ENCODE peak calls at places on chromosomes 11 and 22, in ten cellular contexts. S is omental fat pad; Q is stimulated activated CD4-positive, alpha-beta T cell treated with anti-CD3 and anti-CD28 coated beads, Interleukin-4, amount 100 ng/mL, for 24 hours; Y is amniotic stem cell; E is ovary; H is CD14-positive monocyte; N is iPS DF 19.7; X is pancreas; G is hippocampal formation; J is body of pancreas. K is an unnamed sample.
A peak's percentile ranks its signal among the peaks of the same experiment; 100 is the strongest.

GRCh38 chr11:134951305-134951700 is 539.3 kb upstream of the B3GAT1 start:
- DNase-seq in S (no peak), Q (no peak), Y (peak; percentile 49), E (no peak), H (no peak), N (no peak), X (no peak), G (no peak), J (no peak), K (no peak)

GRCh38 chr11:12961615-12962014 is 47.5 kb upstream of the RASSF10 start:
- DNase-seq in S (no peak), Q (no peak), Y (no peak), E (no peak), H (no peak), N (no peak), X (no peak), G (no peak), J (no peak), K (no peak)

GRCh38 chr11:114211444-114212122 is 84.6 kb upstream of the NNMT start:
- DNase-seq in S (no peak), Q (no peak), Y (no peak), E (no peak), H (no peak), N (no peak), X (no peak), G (no peak), J (no peak), K (no peak)

GRCh38 chr11:129888451-129888850 is 6.9 kb downstream of the NFRKB start:
- DNase-seq in S (no peak), Q (no peak), Y (no peak), E (no peak), H (no peak), N (no peak), X (no peak), G (no peak), J (no peak), K (no peak)

GRCh38 chr11:107789767-107790166 is 68.8 kb downstream of the SLC35F2 start:
- DNase-seq in S (no peak), Q (no peak), Y (no peak), E (no peak), H (no peak), N (no peak), X (no peak), G (no peak), J (no peak), K (no peak)

GRCh38 chr22:25451480-25452114 is 112.9 kb upstream of the GRK3 start:
- DNase-seq in S (no peak), Q (no peak), Y (no peak), E (no peak), H (no peak), N (no peak), X (no peak), G (no peak), J (no peak), K (no peak)

GRCh38 chr11:66007201-66007634 is 4.6 kb upstream of the CST6 start:
- DNase-seq in S (no peak), Q (no peak), Y (no peak), E (no peak), H (no peak), N (no peak), X (no peak), G (no peak), J (no peak), K (no peak)

GRCh38 chr11:76162336-76163288 is 43.7 kb downstream of the WNT11 start:
- DNase-seq in S (no peak), Q (no peak), Y (no peak), E (no peak), H (no peak), N (no peak), X (no peak), G (no peak), J (no peak), K (no peak)

GRCh38 chr11:61011950-61012830 is 40.7 kb downstream of the CD6 start:
- DNase-seq in S (no peak), Q (no peak), Y (no peak), E (no peak), H (peak; percentile 59), N (no peak), X (no peak), G (peak; percentile 24), J (no peak), K (no peak)

GRCh38 chr11:96185220-96185768 is 157.7 kb downstream of the MAML2 start:
- DNase-seq in S (no peak), Q (no peak), Y (no peak), E (no peak), H (no peak), N (no peak), X (no peak), G (no peak), J (no peak), K (no peak)

GRCh38 chr11:19651654-19652053 is 61.0 kb upstream of the NAV2 start:
- DNase-seq in S (no peak), Q (no peak), Y (no peak), E (no peak), H (no peak), N (no peak), X (no peak), G (no peak), J (no peak), K (no peak)

GRCh38 chr11:94968334-94968958 is 4.9 kb downstream of the CWC15 start:
- DNase-seq in S (no peak), Q (no peak), Y (no peak), E (no peak), H (no peak), N (no peak), X (no peak), G (no peak), J (no peak), K (no peak)

GRCh38 chr11:133894956-133895549 is 49.7 kb upstream of the SPATA19 start:
- DNase-seq in S (no peak), Q (no peak), Y (no peak), E (no peak), H (no peak), N (no peak), X (no peak), G (no peak), J (no peak), K (no peak)

GRCh38 chr11:120182790-120183491 is 27.9 kb upstream of the OAF start:
- DNase-seq in S (peak; percentile 22), Q (no peak), Y (no peak), E (no peak), H (no peak), N (no peak), X (peak; percentile 69), G (peak; percentile 39), J (peak; percentile 77), K (no peak)

GRCh38 chr11:80379620-80380278 is 938.9 kb upstream of the TENM4 start:
- DNase-seq in S (no peak), Q (no peak), Y (no peak), E (no peak), H (no peak), N (no peak), X (no peak), G (no peak), J (no peak), K (no peak)

GRCh38 chr22:28139993-28140392 is 220.9 kb upstream of the PITPNB start:
- DNase-seq in S (no peak), Q (no peak), Y (peak; percentile 71), E (no peak), H (no peak), N (no peak), X (no peak), G (no peak), J (no peak), K (no peak)

GRCh38 chr11:60978546-60979380 is 7.3 kb downstream of the CD6 start:
- DNase-seq in S (no peak), Q (peak; percentile 81), Y (no peak), E (no peak), H (no peak), N (no peak), X (no peak), G (no peak), J (no peak), K (no peak)

GRCh38 chr22:39623603-39624500 is 53.3 kb downstream of the CACNA1I start:
- DNase-seq in S (no peak), Q (no peak), Y (no peak), E (no peak), H (no peak), N (no peak), X (no peak), G (no peak), J (no peak), K (no peak)

GRCh38 chr11:117915219-117915618 is 14.0 kb downstream of the TMPRSS13 start:
- DNase-seq in S (no peak), Q (no peak), Y (no peak), E (no peak), H (peak; percentile 43), N (no peak), X (no peak), G (no peak), J (no peak), K (no peak)

GRCh38 chr11:35166369-35167360 is 27.7 kb downstream of the CD44 start:
- DNase-seq in S (no peak), Q (peak; percentile 50), Y (peak; percentile 92), E (no peak), H (peak; percentile 50), N (no peak), X (no peak), G (peak; percentile 54), J (no peak), K (no peak)

GRCh38 chr11:1554981-1555712 is 16.9 kb downstream of the DUSP8 start:
- DNase-seq in S (no peak), Q (no peak), Y (no peak), E (no peak), H (no peak), N (no peak), X (no peak), G (no peak), J (no peak), K (no peak)

GRCh38 chr11:114773541-114774338 is 95.4 kb downstream of the NXPE2 start:
- DNase-seq in S (no peak), Q (no peak), Y (no peak), E (no peak), H (no peak), N (peak; percentile 15), X (no peak), G (no peak), J (no peak), K (no peak)

GRCh38 chr11:73228268-73229134 is 10.4 kb downstream of the P2RY2 start:
- DNase-seq in S (no peak), Q (no peak), Y (no peak), E (no peak), H (peak; percentile 12), N (no peak), X (no peak), G (no peak), J (no peak), K (no peak)

GRCh38 chr11:70914496-70914895 is 337.9 kb downstream of the SHANK2 start:
- DNase-seq in S (no peak), Q (no peak), Y (no peak), E (no peak), H (no peak), N (no peak), X (no peak), G (no peak), J (no peak), K (no peak)

GRCh38 chr11:69371731-69372588 is 78.0 kb downstream of the MYEOV start:
- DNase-seq in S (no peak), Q (peak; percentile 1), Y (no peak), E (no peak), H (peak; percentile 26), N (no peak), X (no peak), G (no peak), J (peak; percentile 4), K (no peak)

GRCh38 chr11:120334894-120335462 is 1.2 kb upstream of the ARHGEF12 start:
- DNase-seq in S (peak; percentile 70), Q (peak; percentile 76), Y (peak; percentile 39), E (peak; percentile 53), H (no peak), N (no peak), X (peak; percentile 62), G (peak; percentile 20), J (peak; percentile 78), K (peak; percentile 83)

GRCh38 chr11:13073119-13073981 is 64.2 kb downstream of the RASSF10 start:
- DNase-seq in S (no peak), Q (no peak), Y (no peak), E (no peak), H (no peak), N (no peak), X (no peak), G (no peak), J (no peak), K (no peak)

GRCh38 chr11:61718613-61719302 is 33.7 kb upstream of the MYRF start:
- DNase-seq in S (no peak), Q (no peak), Y (peak; percentile 53), E (peak; percentile 75), H (no peak), N (no peak), X (no peak), G (no peak), J (no peak), K (no peak)